ENCODE peak calls at places on chromosomes 7 and 10, in eight cellular contexts. L is PC-9, B is upper lobe of right lung, I is keratinocyte, X is tibial artery, U is psoas muscle, N is HCT116, F is IMR-90. G is an unnamed sample.

GRCh38 chr7:125406111-125406510 is 476.5 kb upstream of the POT1 start:
- DNase-seq in L (no peak), B (no peak), I (no peak), X (no peak), U (no peak), N (no peak), F (no peak), G (no peak)

GRCh38 chr10:4652111-4653010 is 173.6 kb upstream of the AKR1E2 start:
- DNase-seq in L (no peak), B (no peak), I (no peak), X (no peak), U (no peak), N (no peak), F (no peak), G (no peak)

GRCh38 chr10:122336961-122337360 is 37.5 kb upstream of the PLEKHA1 start:
- DNase-seq in L (no peak), B (no peak), I (no peak), X (no peak), U (no peak), N (no peak), F (no peak), G (no peak)

GRCh38 chr7:64959072-64959747 is 31.6 kb downstream of the ZNF117 start:
- DNase-seq in L (no peak), B (no peak), I (no peak), X (no peak), U (no peak), N (no peak), F (no peak), G (no peak)

GRCh38 chr7:104652434-104652833 is 324.0 kb downstream of the LHFPL3 start:
- DNase-seq in L (no peak), B (no peak), I (no peak), X (no peak), U (no peak), N (no peak), F (no peak), G (no peak)

GRCh38 chr7:107014381-107015023 is 30.0 kb upstream of the PRKAR2B start:
- DNase-seq in L (no peak), B (no peak), I (no peak), X (no peak), U (no peak), N (no peak), F (peak; percentile 26), G (no peak)

GRCh38 chr7:3835102-3835501 is 534.0 kb downstream of the SDK1 start:
- DNase-seq in L (no peak), B (no peak), I (no peak), X (no peak), U (no peak), N (no peak), F (no peak), G (peak; percentile 1)

GRCh38 chr10:24259365-24260125 is 50.6 kb downstream of the KIAA1217 start:
- DNase-seq in L (no peak), B (no peak), I (no peak), X (no peak), U (no peak), N (no peak), F (no peak), G (no peak)

GRCh38 chr10:80541144-80541750 is 3.5 kb downstream of the SH2D4B start:
- DNase-seq in L (no peak), B (no peak), I (no peak), X (no peak), U (no peak), N (no peak), F (no peak), G (no peak)

GRCh38 chr10:97708167-97708566 is 5.4 kb upstream of the MARVELD1 start:
- DNase-seq in L (no peak), B (no peak), I (no peak), X (no peak), U (no peak), N (no peak), F (no peak), G (no peak)

GRCh38 chr10:97708976-97709745 is 4.4 kb upstream of the MARVELD1 start:
- DNase-seq in L (peak; percentile 56), B (no peak), I (no peak), X (peak; percentile 86), U (peak; percentile 65), N (no peak), F (peak; percentile 88), G (no peak)

GRCh38 chr10:97705006-97705670 is 8.4 kb upstream of the MARVELD1 start:
- DNase-seq in L (no peak), B (no peak), I (no peak), X (no peak), U (no peak), N (no peak), F (no peak), G (no peak)

GRCh38 chr10:97709746-97710078 is 3.8 kb upstream of the MARVELD1 start:
- DNase-seq in L (no peak), B (no peak), I (no peak), X (no peak), U (no peak), N (no peak), F (no peak), G (no peak)

DNA sequence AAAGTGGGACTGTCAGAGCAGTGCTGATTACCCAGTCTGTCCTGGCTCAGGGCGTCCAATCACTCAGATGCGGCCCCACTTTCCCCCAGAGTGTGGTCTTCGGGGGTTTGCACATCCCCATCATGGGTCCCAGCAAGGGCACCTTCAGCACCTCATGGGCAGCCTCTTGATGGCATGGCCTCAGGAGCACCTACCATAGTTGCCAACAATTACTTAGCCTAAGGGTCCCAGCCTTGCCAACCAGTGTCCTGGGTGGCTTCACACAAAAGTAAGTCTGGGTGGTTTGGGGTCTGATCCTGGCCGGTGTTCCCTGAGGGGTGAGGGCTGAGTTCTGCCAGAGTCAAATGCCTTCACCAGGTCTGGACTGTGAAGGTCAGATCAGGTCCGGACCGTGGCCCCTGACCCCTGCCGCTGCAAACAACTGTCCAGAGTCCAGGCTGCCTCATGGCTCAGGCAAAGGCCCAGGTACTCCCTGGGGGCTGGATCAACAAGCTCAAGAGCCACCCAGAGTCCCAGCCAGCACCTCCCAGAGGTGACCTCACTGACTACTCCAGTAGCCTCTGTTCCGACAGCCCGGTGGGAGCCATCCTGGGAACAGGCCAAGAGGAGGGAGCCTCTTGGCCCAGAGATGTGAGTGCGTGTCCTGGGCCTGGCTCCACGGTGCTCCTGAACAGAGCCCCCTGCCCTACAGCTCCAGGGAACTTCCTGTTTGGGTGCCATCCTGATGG is 6.2 kb upstream of the MARVELD1 start:
- DNase-seq in L (no peak), B (no peak), I (no peak), X (no peak), U (no peak), N (no peak), F (no peak), G (no peak)
- TF ChIP-seq CTCF in L (no peak), B (no peak), I (no peak), X (no peak), U (no peak), N (no peak), F (no peak), G (no peak)

GRCh38 chr10:104321716-104322415 is 16.4 kb downstream of the ITPRIP start:
- DNase-seq in L (no peak), B (no peak), I (no peak), X (peak; percentile 17), U (no peak), N (no peak), F (no peak), G (no peak)

GRCh38 chr10:104322416-104322782 is 15.9 kb downstream of the ITPRIP start:
- DNase-seq in L (no peak), B (no peak), I (no peak), X (peak; percentile 24), U (no peak), N (no peak), F (no peak), G (no peak)

GRCh38 chr10:104323085-104323484 is 15.2 kb downstream of the ITPRIP start:
- DNase-seq in L (no peak), B (no peak), I (no peak), X (peak; percentile 10), U (no peak), N (no peak), F (no peak), G (no peak)

GRCh38 chr10:104318810-104319684 is 19.2 kb downstream of the ITPRIP start:
- DNase-seq in L (no peak), B (peak; percentile 63), I (no peak), X (peak; percentile 66), U (no peak), N (no peak), F (peak; percentile 73), G (no peak)

GRCh38 chr10:104321226-104321625 is 17.0 kb downstream of the ITPRIP start:
- DNase-seq in L (no peak), B (no peak), I (no peak), X (peak; percentile 24), U (no peak), N (no peak), F (no peak), G (no peak)
- H3K4me3 ChIP-seq in L (no peak overlapping the region), B (no peak overlapping the region), I (no peak overlapping the region), X (no peak overlapping the region), U (no peak overlapping the region), N (no peak overlapping the region), F (no peak overlapping the region), G (no peak overlapping the region)

GRCh38 chr7:73470208-73470607 is 36.6 kb downstream of the FZD9 start:
- DNase-seq in L (no peak), B (no peak), I (no peak), X (no peak), U (no peak), N (no peak), F (no peak), G (no peak)

GRCh38 chr7:73478549-73478948 is 43.5 kb downstream of the BAZ1B start:
- DNase-seq in L (no peak), B (no peak), I (no peak), X (no peak), U (no peak), N (no peak), F (no peak), G (no peak)

GRCh38 chr7:73477376-73477775 is 43.8 kb downstream of the FZD9 start:
- DNase-seq in L (no peak), B (no peak), I (no peak), X (no peak), U (no peak), N (no peak), F (no peak), G (no peak)

DNA sequence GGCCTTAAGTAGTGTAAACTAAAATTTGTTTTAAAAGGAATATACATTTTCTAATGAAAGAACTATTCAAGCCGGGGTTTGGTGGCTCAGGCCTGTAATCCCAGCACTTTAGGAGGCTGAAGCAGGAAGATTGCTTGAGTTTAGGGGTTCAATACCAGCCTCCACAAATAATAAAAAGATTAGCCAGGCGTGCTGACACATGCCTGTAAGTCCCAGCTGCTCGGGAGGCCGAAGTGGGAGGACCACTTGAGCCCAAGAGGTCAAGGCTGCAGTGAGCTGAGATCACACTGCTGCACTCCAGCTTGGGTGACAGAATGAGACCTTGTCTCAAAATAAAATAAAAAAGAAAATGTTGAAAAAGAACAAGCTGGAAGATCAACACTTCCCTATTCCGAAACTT is 40.1 kb downstream of the FZD9 start:
- DNase-seq in L (no peak), B (no peak), I (no peak), X (no peak), U (no peak), N (no peak), F (no peak), G (no peak)
- H3K36me3 ChIP-seq in L (peaks cover 39% of the 10 kb centered on the region), B (peaks cover 96% of the 10 kb centered on the region), I (peaks cover 21% of the 10 kb centered on the region), X (peaks cover 61% of the 10 kb centered on the region), U (peaks cover 76% of the 10 kb centered on the region), N (peaks cover 50% of the 10 kb centered on the region), F (peaks cover 40% of the 10 kb centered on the region), G (no peaks in the 10 kb centered on the region)

DNA sequence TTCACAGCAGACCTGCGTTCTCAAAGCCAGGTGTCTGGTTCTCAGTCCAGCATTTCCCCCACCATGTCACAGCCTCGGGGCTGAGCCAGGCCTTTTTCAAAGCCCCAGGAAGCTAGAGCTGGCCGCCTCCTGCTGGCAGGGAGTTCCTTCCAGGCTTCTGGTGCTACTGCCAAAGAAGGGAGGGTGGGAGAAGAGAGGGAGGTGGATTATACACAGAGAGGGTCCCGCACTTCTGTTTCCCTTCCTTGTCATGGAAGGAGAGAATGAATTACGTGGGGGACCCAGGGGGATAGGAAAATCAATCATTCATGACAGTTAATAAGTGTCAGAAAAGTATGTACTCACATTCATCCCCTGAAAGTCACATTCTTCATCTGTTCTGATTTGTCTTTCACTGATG is 600 bp upstream of the LGI1 start:
- DNase-seq in L (no peak), B (no peak), I (no peak), X (no peak), U (no peak), N (no peak), F (no peak), G (no peak)
- TF ChIP-seq CTCF in L (no peak), B (no peak), I (peak; percentile 11), X (peak; percentile 25), U (no peak), N (no peak), F (no peak), G (peak; percentile 40)

G was measured in kidney epithelial cell.